ENCODE peak calls at places on chromosome 7, in six cellular contexts. R, I, N, U, Y and L are unnamed samples.

GRCh38 chr7:83738436-83738835 is 89.5 kb upstream of the SEMA3E start:
- DNase-seq in Y (no peak), U (no peak), I (no peak), N (no peak), R (no peak), L (no peak)

GRCh38 chr7:52656098-52656497 is 379.3 kb upstream of the POM121L12 start:
- DNase-seq in R (no peak), U (no peak), N (no peak), I (no peak), Y (no peak), L (no peak)

GRCh38 chr7:37182011-37182478 is 266.6 kb downstream of the ELMO1 start:
- DNase-seq in I (peak; percentile 86), U (peak; percentile 91), N (peak; percentile 87), Y (peak; percentile 67), R (peak; percentile 77), L (peak; percentile 59)

GRCh38 chr7:42967391-42967790 is 35.2 kb downstream of the MRPL32 start:
- DNase-seq in I (no peak), U (no peak), N (no peak), R (no peak), Y (no peak), L (no peak)

GRCh38 chr7:68472688-68473087 is 1125.6 kb upstream of the AUTS2 start:
- DNase-seq in N (no peak), U (no peak), R (no peak), Y (no peak), I (no peak), L (no peak)

GRCh38 chr7:47604496-47604890 is 22.6 kb upstream of the TNS3 start:
- DNase-seq in N (no peak), Y (no peak), U (no peak), I (no peak), R (no peak), L (no peak)

GRCh38 chr7:27122075-27122910 is 8.3 kb downstream of the HOXA4 start:
- DNase-seq in Y (no peak), N (no peak), R (no peak), U (peak; percentile 71), I (no peak), L (no peak)

GRCh38 chr7:144738708-144739314 is 97.0 kb downstream of the TPK1 start:
- DNase-seq in I (no peak), R (peak; percentile 56), U (peak; percentile 5), N (no peak), Y (peak; percentile 46), L (peak; percentile 6)

GRCh38 chr7:96342036-96342435 is 20.1 kb upstream of the SLC25A13 start:
- DNase-seq in N (no peak), Y (no peak), R (no peak), I (no peak), U (no peak), L (no peak)

GRCh38 chr7:3943779-3944520 is 642.9 kb downstream of the SDK1 start:
- DNase-seq in U (peak; percentile 24), N (no peak), I (no peak), R (no peak), Y (no peak), L (no peak)

GRCh38 chr7:28701731-28702130 is 256.4 kb downstream of the TRIL start:
- DNase-seq in R (no peak), Y (peak; percentile 34), U (no peak), I (no peak), N (no peak), L (no peak)

GRCh38 chr7:44602576-44602910 is 3.9 kb upstream of the OGDH start:
- DNase-seq in N (no peak), R (no peak), I (no peak), U (no peak), Y (no peak), L (no peak)

GRCh38 chr7:19248681-19249080 is 103.5 kb upstream of the FERD3L start:
- DNase-seq in U (no peak), N (no peak), R (peak; percentile 18), I (no peak), Y (peak; percentile 7), L (no peak)

GRCh38 chr7:117186631-117187030 is 136.2 kb downstream of the WNT2 start:
- DNase-seq in U (no peak), R (no peak), Y (no peak), I (no peak), N (no peak), L (no peak)

GRCh38 chr7:91628742-91629141 is 251.8 kb downstream of the MTERF1 start:
- DNase-seq in I (no peak), Y (peak; percentile 40), N (no peak), U (no peak), R (peak; percentile 48), L (peak; percentile 89)

GRCh38 chr7:151852486-151853396 is 24.2 kb downstream of the PRKAG2 start:
- DNase-seq in R (no peak), I (no peak), Y (no peak), U (no peak), N (peak; percentile 23), L (no peak)

GRCh38 chr7:107179326-107180163 is 10.7 kb downstream of the HBP1 start:
- DNase-seq in Y (peak; percentile 53), I (no peak), U (no peak), R (peak; percentile 31), N (no peak), L (no peak)

GRCh38 chr7:154736389-154736788 is 266.5 kb downstream of the PAXIP1 start:
- DNase-seq in R (no peak), Y (no peak), I (no peak), N (no peak), U (no peak), L (no peak)

GRCh38 chr7:135102372-135102771 is 45.5 kb upstream of the TMEM140 start:
- DNase-seq in N (no peak), Y (no peak), R (no peak), U (no peak), I (no peak), L (no peak)

GRCh38 chr7:152597514-152597913 is 78.4 kb downstream of the XRCC2 start:
- DNase-seq in N (no peak), U (no peak), R (no peak), Y (peak; percentile 38), I (no peak), L (no peak)

GRCh38 chr7:29980151-29980550 is 9.4 kb downstream of the SCRN1 start:
- DNase-seq in U (no peak), R (no peak), Y (no peak), N (no peak), I (no peak), L (no peak)

GRCh38 chr7:27895553-27895952 is 155.6 kb downstream of the TAX1BP1 start:
- DNase-seq in U (no peak), Y (no peak), R (no peak), N (no peak), I (no peak), L (no peak)

GRCh38 chr7:155991470-155991869 is 179.2 kb upstream of the SHH start:
- DNase-seq in I (no peak), N (no peak), U (no peak), Y (no peak), R (no peak), L (no peak)

GRCh38 chr7:88344956-88345832 is 38.5 kb upstream of the STEAP4 start:
- DNase-seq in U (peak; percentile 62), R (peak; percentile 30), N (peak; percentile 57), Y (peak; percentile 42), I (peak; percentile 62), L (no peak)

GRCh38 chr7:149477494-149478443 is 16.9 kb upstream of the ZNF777 start:
- DNase-seq in U (no peak), R (no peak), Y (no peak), I (no peak), N (no peak), L (no peak)

GRCh38 chr7:44325811-44326241 is 432 bp upstream of the CAMK2B start:
- DNase-seq in N (no peak), U (no peak), I (no peak), R (no peak), Y (no peak), L (no peak)

GRCh38 chr7:27303021-27303420 is 60.4 kb downstream of the EVX1 start:
- DNase-seq in R (no peak), U (no peak), Y (peak; percentile 2), I (no peak), N (no peak), L (peak; percentile 70)

GRCh38 chr7:137818036-137818435 is 28.7 kb downstream of the DGKI start:
- DNase-seq in Y (peak; percentile 73), I (no peak), R (no peak), U (no peak), N (no peak), L (no peak)

GRCh38 chr7:14899065-14899464 is 3.5 kb downstream of the DGKB start:
- DNase-seq in I (no peak), N (no peak), U (no peak), R (peak; percentile 70), Y (peak; percentile 56), L (no peak)

DNA sequence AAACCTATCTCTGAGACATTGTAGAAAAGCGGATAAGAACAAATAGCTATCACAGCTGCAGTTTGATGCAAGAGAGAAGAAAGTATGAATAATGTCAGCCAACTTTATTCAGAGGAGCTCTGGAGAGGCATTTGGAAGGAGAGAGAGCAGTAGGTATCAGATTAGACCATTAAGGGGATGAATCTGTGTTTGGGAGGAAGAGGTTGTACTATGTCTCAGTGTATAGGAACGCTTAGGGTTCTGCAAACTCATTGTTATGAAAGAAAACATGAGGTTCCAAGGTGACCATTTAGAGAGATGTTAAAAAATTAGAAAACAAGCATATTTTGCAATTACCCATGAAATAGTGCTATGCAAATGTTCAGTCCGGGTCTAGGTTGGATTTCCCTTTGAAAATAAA is 207.5 kb upstream of the GNAI1 start:
- DNase-seq in U (no peak), I (no peak), R (peak; percentile 57), Y (peak; percentile 17), N (no peak), L (no peak)
- TF ChIP-seq CTCF in U (no peak), I (no peak), R (no peak), Y (no peak), N (no peak), L (no peak)

DNA sequence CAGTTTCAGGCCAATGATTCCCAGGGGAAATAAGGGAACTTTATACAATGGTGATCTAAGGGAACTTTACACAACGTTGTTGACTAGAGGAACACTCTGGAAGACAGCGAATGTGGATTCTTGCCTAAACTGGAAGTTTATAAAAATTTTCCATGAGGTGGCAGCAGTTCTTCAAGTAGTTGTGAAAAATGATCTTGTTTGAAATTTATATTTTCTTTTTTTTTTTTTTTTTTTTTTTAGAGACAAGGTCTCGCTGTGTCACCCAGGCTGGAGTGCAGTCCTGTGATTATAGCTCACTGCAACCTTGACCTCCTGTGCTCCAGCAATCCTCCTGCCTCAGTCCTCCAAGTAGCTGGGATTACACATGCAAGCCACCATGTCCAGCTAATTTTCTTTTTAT is 32.1 kb upstream of the GTF2I start:
- DNase-seq in I (no peak), U (no peak), R (peak; percentile 78), Y (peak; percentile 73), N (no peak), L (no peak)
- TF ChIP-seq CTCF in I (no peak), U (no peak), R (peak; percentile 31), Y (peak; percentile 36), N (no peak), L (no peak)

DNA sequence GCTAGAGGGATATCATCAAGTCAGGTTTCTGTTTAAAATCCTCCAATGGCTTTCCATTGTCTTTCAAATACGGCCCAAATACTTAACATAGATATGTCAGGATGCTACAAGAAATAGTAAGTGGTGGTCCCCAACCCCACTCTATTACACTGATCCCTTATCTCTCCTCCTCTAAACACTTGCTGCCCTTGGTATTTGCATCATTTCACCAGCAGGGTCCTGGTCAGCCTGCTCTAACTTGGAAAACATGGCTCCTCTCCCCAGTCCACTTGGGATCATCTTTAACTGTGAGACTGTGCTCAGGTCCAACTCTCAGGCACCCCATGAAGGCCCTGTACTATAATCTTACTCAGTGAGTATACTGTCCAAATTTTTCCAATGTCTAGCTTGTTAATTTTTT is 53.8 kb upstream of the GSAP start:
- DNase-seq in I (no peak), N (no peak), Y (no peak), U (no peak), R (no peak), L (no peak)
- TF ChIP-seq CTCF in I (no peak), N (no peak), Y (no peak), U (no peak), R (no peak), L (no peak)

GRCh38 chr7:106041140-106041717 is 70.9 kb downstream of the SYPL1 start:
- DNase-seq in N (no peak), U (peak; percentile 61), I (peak; percentile 66), Y (peak; percentile 45), R (peak; percentile 42), L (no peak)
- TF ChIP-seq CTCF in N (peak; percentile 62), U (peak; percentile 76), I (peak; percentile 88), Y (peak; percentile 80), R (peak; percentile 73), L (peak; percentile 34)